ENCODE peak calls at places on chromosomes 1 and 21, in six cellular contexts. I is stimulated activated naive CD4-positive, alpha-beta T cell; F is A172; T is tibial artery; C is OCI-M1; W is RPMI7951. Y is an unnamed sample.

GRCh38 chr1:206886831-206887230 is 10.4 kb upstream of the IL24 start:
- DNase-seq in I (no peak), F (no peak), T (no peak), C (no peak), W (no peak), Y (no peak)

GRCh38 chr1:26409191-26409751 is 1.3 kb upstream of the LIN28A start:
- DNase-seq in I (no peak), F (no peak), T (no peak), C (peak), W (no peak), Y (no peak)

GRCh38 chr1:235584973-235585372 is 64.6 kb downstream of the GNG4 start:
- DNase-seq in I (no peak), F (no peak), T (no peak), C (no peak), W (no peak), Y (no peak)

GRCh38 chr1:32891630-32892029 is 5.3 kb downstream of the HPCA start:
- DNase-seq in I (no peak), F (no peak), T (no peak), C (no peak), W (no peak), Y (no peak)

GRCh38 chr1:186187601-186188000 is 187.5 kb downstream of the TPR start:
- DNase-seq in I (no peak), F (peak), T (no peak), C (no peak), W (peak), Y (no peak)

GRCh38 chr1:76230894-76231293 is 156.3 kb downstream of the ST6GALNAC3 start:
- DNase-seq in I (no peak), F (no peak), T (no peak), C (no peak), W (no peak), Y (no peak)

GRCh38 chr1:42940851-42941639 is 17.6 kb downstream of the SLC2A1 start:
- DNase-seq in I (no peak), F (peak), T (peak), C (no peak), W (peak), Y (peak)

GRCh38 chr1:6142036-6142621 is 38.0 kb downstream of the CHD5 start:
- DNase-seq in I (no peak), F (no peak), T (no peak), C (no peak), W (no peak), Y (no peak)

GRCh38 chr1:155134858-155135415 is 715 bp upstream of the SLC50A1 start:
- DNase-seq in I (no peak), F (peak), T (peak), C (peak), W (peak), Y (peak)

GRCh38 chr1:222629921-222630535 is 12.1 kb downstream of the MIA3 start:
- DNase-seq in I (no peak), F (no peak), T (no peak), C (no peak), W (no peak), Y (no peak)

GRCh38 chr21:42974832-42975820 is 764 bp downstream of the PKNOX1 start:
- DNase-seq in I (peak), F (peak), T (peak), C (peak), W (peak), Y (peak)

GRCh38 chr1:238642231-238642630 is 744.1 kb upstream of the CHRM3 start:
- DNase-seq in I (no peak), F (peak), T (no peak), C (peak), W (peak), Y (no peak)

GRCh38 chr21:26177187-26177586 is 6.6 kb upstream of the APP start:
- DNase-seq in I (no peak), F (peak), T (no peak), C (no peak), W (peak), Y (no peak)

GRCh38 chr21:39938086-39938611 is 70.9 kb downstream of the PCP4 start:
- DNase-seq in I (no peak), F (no peak), T (no peak), C (no peak), W (no peak), Y (no peak)